ENCODE peak calls at places on chromosome 6, in seven cellular contexts. L, U, B, W, E, O and A are unnamed samples.

GRCh38 chr6:14765753-14766152 is 480.1 kb upstream of the JARID2 start:
- DNase-seq in L (no peak), U (no peak), B (no peak), W (no peak), E (no peak), O (no peak), A (no peak)

GRCh38 chr6:15357832-15358231 is 112.0 kb downstream of the JARID2 start:
- DNase-seq in L (no peak), U (no peak), B (no peak), W (no peak), E (no peak), O (no peak), A (no peak)

GRCh38 chr6:19180348-19181073 is 656.7 kb upstream of the ID4 start:
- DNase-seq in L (no peak), U (no peak), B (no peak), W (no peak), E (no peak), O (peak), A (no peak)

GRCh38 chr6:147127587-147127986 is 76.6 kb upstream of the STXBP5 start:
- DNase-seq in L (no peak), U (no peak), B (no peak), W (no peak), E (no peak), O (peak), A (no peak)

GRCh38 chr6:68279793-68280557 is 355.1 kb upstream of the ADGRB3 start:
- DNase-seq in L (no peak), U (no peak), B (no peak), W (no peak), E (no peak), O (peak), A (no peak)

GRCh38 chr6:169971171-169971861 is 219.9 kb downstream of the ERMARD start:
- DNase-seq in L (no peak), U (no peak), B (no peak), W (no peak), E (no peak), O (no peak), A (no peak)

GRCh38 chr6:131116755-131117360 is 18.4 kb upstream of the AKAP7 start:
- DNase-seq in L (no peak), U (no peak), B (no peak), W (no peak), E (no peak), O (peak), A (peak)

GRCh38 chr6:7438011-7438410 is 48.4 kb downstream of the RIOK1 start:
- DNase-seq in L (no peak), U (no peak), B (no peak), W (no peak), E (no peak), O (no peak), A (no peak)

GRCh38 chr6:136592930-136593673 is 42.9 kb upstream of the MAP7 start:
- DNase-seq in L (no peak), U (no peak), B (no peak), W (no peak), E (no peak), O (peak), A (no peak)

GRCh38 chr6:163579111-163579879 is 164.8 kb downstream of the QKI start:
- DNase-seq in L (no peak), U (peak), B (no peak), W (no peak), E (no peak), O (peak), A (no peak)

GRCh38 chr6:169883316-169883715 is 131.9 kb downstream of the ERMARD start:
- DNase-seq in L (no peak), U (no peak), B (no peak), W (no peak), E (no peak), O (no peak), A (no peak)

GRCh38 chr6:40436685-40437604 is 150.2 kb downstream of the LRFN2 start:
- DNase-seq in L (no peak), U (no peak), B (no peak), W (no peak), E (no peak), O (peak), A (no peak)

GRCh38 chr6:117496383-117496990 is 14.0 kb downstream of the DCBLD1 start:
- DNase-seq in L (no peak), U (no peak), B (peak), W (no peak), E (no peak), O (peak), A (no peak)

GRCh38 chr6:159608961-159609673 is 83.9 kb downstream of the SOD2 start:
- DNase-seq in L (no peak), U (peak), B (no peak), W (peak), E (peak), O (peak), A (peak)

GRCh38 chr6:32968770-32969684 is 633 bp downstream of the BRD2 start:
- DNase-seq in L (peak), U (peak), B (no peak), W (peak), E (no peak), O (peak), A (peak)

GRCh38 chr6:96626749-96627353 is 63.9 kb downstream of the FHL5 start:
- DNase-seq in L (no peak), U (no peak), B (peak), W (no peak), E (no peak), O (peak), A (peak)

GRCh38 chr6:144401736-144402733 is 116.9 kb downstream of the UTRN start:
- DNase-seq in L (no peak), U (no peak), B (no peak), W (no peak), E (no peak), O (no peak), A (no peak)

GRCh38 chr6:158467923-158468322 is 92.0 kb upstream of the TMEM181 start:
- DNase-seq in L (no peak), U (peak), B (no peak), W (no peak), E (no peak), O (no peak), A (peak)

GRCh38 chr6:144481527-144481926 is 196.4 kb downstream of the UTRN start:
- DNase-seq in L (no peak), U (no peak), B (no peak), W (no peak), E (no peak), O (no peak), A (no peak)

GRCh38 chr6:39344821-39345280 is 22.3 kb upstream of the KCNK16 start:
- DNase-seq in L (no peak), U (peak), B (no peak), W (no peak), E (no peak), O (no peak), A (no peak)

GRCh38 chr6:12296255-12296573 is 6.1 kb downstream of the EDN1 start:
- DNase-seq in L (no peak), U (no peak), B (peak), W (no peak), E (no peak), O (peak), A (no peak)

GRCh38 chr6:105844275-105844848 is 241.8 kb upstream of the PRDM1 start:
- DNase-seq in L (no peak), U (peak), B (no peak), W (no peak), E (no peak), O (peak), A (no peak)

GRCh38 chr6:43978473-43979360 is 148.5 kb downstream of the MRPL14 start:
- DNase-seq in L (no peak), U (no peak), B (no peak), W (no peak), E (no peak), O (peak), A (no peak)

GRCh38 chr6:169379495-169380070 is 125.9 kb upstream of the THBS2 start:
- DNase-seq in L (no peak), U (no peak), B (no peak), W (no peak), E (no peak), O (no peak), A (no peak)

GRCh38 chr6:38149526-38149925 is 330.0 kb downstream of the ZFAND3 start:
- DNase-seq in L (peak), U (no peak), B (no peak), W (no peak), E (no peak), O (peak), A (peak)

GRCh38 chr6:140438346-140438735 is 1063.9 kb upstream of the CITED2 start:
- DNase-seq in L (no peak), U (no peak), B (no peak), W (no peak), E (no peak), O (no peak), A (no peak)

GRCh38 chr6:57033228-57033627 is 13.3 kb upstream of the KIAA1586 start:
- DNase-seq in L (no peak), U (no peak), B (no peak), W (no peak), E (no peak), O (no peak), A (no peak)

GRCh38 chr6:5968817-5969726 is 37.7 kb downstream of the NRN1 start:
- DNase-seq in L (no peak), U (no peak), B (no peak), W (no peak), E (no peak), O (peak), A (no peak)

GRCh38 chr6:29624520-29624961 is 8.4 kb downstream of the GABBR1 start:
- DNase-seq in L (no peak), U (peak), B (no peak), W (no peak), E (no peak), O (no peak), A (peak)

GRCh38 chr6:117449549-117450439 is 24.1 kb upstream of the ROS1 start:
- DNase-seq in L (peak), U (peak), B (no peak), W (peak), E (peak), O (peak), A (peak)

GRCh38 chr6:33692078-33692759 is 19.3 kb downstream of the UQCC2 start:
- DNase-seq in L (no peak), U (peak), B (no peak), W (no peak), E (no peak), O (no peak), A (no peak)

GRCh38 chr6:20124545-20124944 is 87.7 kb downstream of the MBOAT1 start:
- DNase-seq in L (no peak), U (no peak), B (no peak), W (no peak), E (no peak), O (no peak), A (no peak)

GRCh38 chr6:2109796-2110195 is 135.6 kb downstream of the GMDS start:
- DNase-seq in L (no peak), U (no peak), B (no peak), W (no peak), E (no peak), O (no peak), A (peak)

GRCh38 chr6:118660218-118660569 is 8.8 kb upstream of the CEP85L start:
- DNase-seq in L (no peak), U (no peak), B (no peak), W (peak), E (no peak), O (no peak), A (peak)

GRCh38 chr6:83872386-83873118 is 13.1 kb downstream of the CYB5R4 start:
- DNase-seq in L (no peak), U (no peak), B (no peak), W (no peak), E (no peak), O (no peak), A (no peak)

GRCh38 chr6:53328375-53328774 is 20.4 kb downstream of the ELOVL5 start:
- DNase-seq in L (no peak), U (no peak), B (no peak), W (no peak), E (no peak), O (no peak), A (no peak)